ENCODE peak calls at places on chromosomes 5 and 9, in ten cellular contexts. L, S, I, M, Q, C, U, P, E and J are unnamed samples.

GRCh38 chr5:946720-947625 is 54.3 kb downstream of the TRIP13 start:
- DNase-seq in L (no peak), S (peak; percentile 17), I (peak; percentile 48), M (no peak), Q (no peak), C (no peak), U (no peak), P (no peak), E (no peak), J (no peak)

GRCh38 chr5:143402464-143403356 is 776 bp downstream of the NR3C1 start:
- DNase-seq in L (no peak), S (peak; percentile 75), I (peak; percentile 86), M (peak; percentile 58), Q (peak; percentile 43), C (peak; percentile 76), U (peak; percentile 85), P (peak; percentile 39), E (peak; percentile 43), J (peak; percentile 86)

GRCh38 chr5:166022065-166022464 is 2269.4 kb upstream of the WWC1 start:
- DNase-seq in L (no peak), S (no peak), I (no peak), M (no peak), Q (no peak), C (no peak), U (no peak), P (no peak), E (no peak), J (no peak)

GRCh38 chr9:15253197-15253596 is 53.8 kb downstream of the TTC39B start:
- DNase-seq in L (no peak), S (no peak), I (no peak), M (no peak), Q (no peak), C (no peak), U (no peak), P (no peak), E (peak; percentile 47), J (no peak)

GRCh38 chr5:145681216-145681615 is 153.9 kb downstream of the PRELID2 start:
- DNase-seq in L (no peak), S (no peak), I (no peak), M (no peak), Q (no peak), C (no peak), U (no peak), P (no peak), E (no peak), J (no peak)

GRCh38 chr5:124235576-124235975 is 510.9 kb downstream of the ZNF608 start:
- DNase-seq in L (no peak), S (no peak), I (no peak), M (no peak), Q (no peak), C (no peak), U (no peak), P (peak; percentile 66), E (no peak), J (no peak)

GRCh38 chr5:66989286-66989685 is 207.3 kb downstream of the CD180 start:
- DNase-seq in L (no peak), S (no peak), I (no peak), M (no peak), Q (no peak), C (no peak), U (no peak), P (no peak), E (no peak), J (no peak)

GRCh38 chr5:11904270-11904906 is at the start of gene CTNND2:
- DNase-seq in L (no peak), S (no peak), I (no peak), M (peak; percentile 37), Q (peak; percentile 50), C (peak; percentile 8), U (no peak), P (peak; percentile 85), E (no peak), J (peak; percentile 4)

DNA sequence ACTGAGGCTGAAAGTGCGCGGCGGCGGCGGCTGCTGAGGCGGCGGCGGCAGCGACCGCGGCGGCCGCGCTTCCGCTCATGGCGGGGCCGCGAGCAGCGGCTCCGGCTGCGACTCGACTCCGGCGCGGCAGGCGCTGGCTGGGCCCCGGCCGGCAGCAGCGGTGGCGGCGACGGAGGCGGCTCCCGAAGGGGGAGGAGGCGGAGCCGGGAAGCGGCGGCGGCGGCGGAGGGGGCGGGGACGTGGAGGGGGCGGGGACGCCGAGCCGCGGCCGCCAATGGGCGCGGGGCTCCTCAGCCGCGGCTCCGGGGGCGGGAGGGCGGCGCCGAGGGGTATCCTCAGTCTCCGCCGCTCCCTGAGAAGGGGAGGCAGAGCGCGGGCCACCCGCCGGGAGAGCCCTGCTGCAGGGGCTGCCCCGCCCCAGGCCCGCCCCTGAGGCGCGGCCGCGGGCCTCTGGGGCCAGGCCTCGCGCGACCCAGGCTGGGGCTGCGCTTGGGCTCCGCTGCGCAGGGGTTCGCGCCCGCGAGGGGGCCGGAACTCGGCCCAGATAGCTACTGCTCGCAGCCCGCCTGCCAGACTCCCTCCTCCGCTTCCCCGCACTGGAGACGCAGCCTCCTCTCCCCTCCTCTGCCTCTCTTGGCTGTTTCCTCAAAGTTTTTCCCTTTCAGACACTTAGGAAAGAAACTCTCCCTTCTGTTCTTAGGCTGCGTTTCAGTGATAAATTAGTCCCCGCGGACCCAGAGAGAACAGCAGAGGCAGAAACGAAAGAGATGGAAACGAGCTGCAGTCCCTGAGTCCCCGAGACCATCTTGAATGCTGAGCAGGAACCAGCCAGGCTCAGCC is 85.0 kb upstream of the MELK start:
- DNase-seq in L (peak; percentile 49), S (peak; percentile 90), I (peak; percentile 95), M (peak; percentile 86), Q (peak; percentile 88), C (peak; percentile 97), U (peak; percentile 95), P (peak; percentile 83), E (peak; percentile 86), J (peak; percentile 90)
- TF ChIP-seq CTCF in L (no peak), S (peak; percentile 34), I (peak; percentile 3), M (no peak), Q (no peak), C (no peak), U (peak; percentile 21), P (no peak), E (no peak), J (no peak)

DNA sequence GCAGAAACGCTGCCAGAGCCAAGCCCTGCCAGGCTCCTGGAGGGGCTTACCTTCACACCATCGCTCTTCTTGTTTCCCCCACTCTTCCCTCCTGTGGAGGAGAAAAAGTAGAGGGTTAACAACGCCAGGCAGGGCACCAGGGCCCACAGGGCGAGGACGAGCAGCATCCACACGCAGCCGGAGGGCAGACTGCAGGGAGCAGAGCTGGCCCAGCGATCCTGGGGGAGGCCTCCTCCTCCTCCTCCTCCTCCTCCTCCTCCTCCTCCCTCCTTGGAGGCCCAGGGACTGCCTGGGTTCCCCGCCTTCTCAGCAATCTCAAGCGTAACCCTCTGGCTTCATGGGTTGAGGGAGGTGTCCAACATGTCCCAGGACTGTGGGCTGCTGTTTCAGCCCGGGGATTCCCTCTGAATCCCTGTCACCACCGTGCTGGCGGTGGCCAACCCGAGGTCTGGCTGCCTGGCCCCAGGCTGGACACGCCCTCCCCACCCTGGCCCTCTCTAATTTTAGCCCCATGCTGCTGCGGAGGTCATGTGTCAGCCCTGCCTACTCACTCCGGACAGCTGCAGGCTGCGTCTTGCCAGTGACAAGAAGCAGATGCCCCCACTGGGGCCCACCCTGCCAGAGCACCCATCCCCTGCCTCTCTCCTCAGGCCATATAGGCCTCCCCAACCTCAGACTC is 44.3 kb downstream of the CAMK2A start:
- DNase-seq in L (no peak), S (peak; percentile 27), I (peak; percentile 95), M (no peak), Q (no peak), C (no peak), U (no peak), P (no peak), E (peak; percentile 53), J (no peak)
- TF ChIP-seq CTCF in L (no peak), S (no peak), I (no peak), M (no peak), Q (no peak), C (no peak), U (no peak), P (no peak), E (no peak), J (no peak)

GRCh38 chr9:108396193-108396592 is 459.6 kb downstream of the ACTL7B start:
- DNase-seq in L (no peak), S (no peak), I (no peak), M (no peak), Q (no peak), C (no peak), U (no peak), P (no peak), E (no peak), J (no peak)

GRCh38 chr9:108397286-108397685 is 458.5 kb downstream of the ACTL7B start:
- DNase-seq in L (no peak), S (no peak), I (no peak), M (no peak), Q (no peak), C (no peak), U (no peak), P (no peak), E (no peak), J (no peak)

GRCh38 chr9:108396618-108397017 is 459.2 kb downstream of the ACTL7B start:
- DNase-seq in L (no peak), S (no peak), I (no peak), M (no peak), Q (no peak), C (no peak), U (no peak), P (no peak), E (no peak), J (no peak)

GRCh38 chr9:108394726-108395125 is 461.1 kb downstream of the ACTL7B start:
- DNase-seq in L (no peak), S (no peak), I (no peak), M (no peak), Q (no peak), C (no peak), U (no peak), P (no peak), E (no peak), J (no peak)

DNA sequence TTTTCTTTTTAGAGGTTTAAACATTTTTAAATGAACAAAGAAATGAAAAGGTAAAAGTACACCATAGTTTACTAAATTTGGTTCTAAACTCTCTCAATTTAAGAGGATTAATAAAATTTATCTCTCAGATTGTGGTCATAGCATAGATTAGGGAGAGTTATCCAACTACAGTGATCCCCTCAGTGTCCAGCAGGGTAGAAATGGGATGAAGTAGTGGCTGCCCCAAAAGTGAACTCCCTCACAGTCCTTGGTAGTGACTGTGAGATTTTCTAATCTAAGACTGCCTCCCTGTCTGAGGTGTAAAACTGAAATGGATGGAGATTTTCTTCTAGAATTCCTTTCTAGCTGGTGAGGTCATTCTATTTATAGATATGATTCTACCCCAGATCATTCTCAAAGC is 455.5 kb downstream of the ACTL7B start:
- DNase-seq in L (no peak), S (no peak), I (no peak), M (no peak), Q (no peak), C (no peak), U (no peak), P (no peak), E (no peak), J (no peak)
- TF ChIP-seq CTCF in L (no peak), S (no peak), I (no peak), M (no peak), Q (no peak), C (no peak), U (no peak), P (no peak), E (peak; percentile 22), J (no peak)

DNA sequence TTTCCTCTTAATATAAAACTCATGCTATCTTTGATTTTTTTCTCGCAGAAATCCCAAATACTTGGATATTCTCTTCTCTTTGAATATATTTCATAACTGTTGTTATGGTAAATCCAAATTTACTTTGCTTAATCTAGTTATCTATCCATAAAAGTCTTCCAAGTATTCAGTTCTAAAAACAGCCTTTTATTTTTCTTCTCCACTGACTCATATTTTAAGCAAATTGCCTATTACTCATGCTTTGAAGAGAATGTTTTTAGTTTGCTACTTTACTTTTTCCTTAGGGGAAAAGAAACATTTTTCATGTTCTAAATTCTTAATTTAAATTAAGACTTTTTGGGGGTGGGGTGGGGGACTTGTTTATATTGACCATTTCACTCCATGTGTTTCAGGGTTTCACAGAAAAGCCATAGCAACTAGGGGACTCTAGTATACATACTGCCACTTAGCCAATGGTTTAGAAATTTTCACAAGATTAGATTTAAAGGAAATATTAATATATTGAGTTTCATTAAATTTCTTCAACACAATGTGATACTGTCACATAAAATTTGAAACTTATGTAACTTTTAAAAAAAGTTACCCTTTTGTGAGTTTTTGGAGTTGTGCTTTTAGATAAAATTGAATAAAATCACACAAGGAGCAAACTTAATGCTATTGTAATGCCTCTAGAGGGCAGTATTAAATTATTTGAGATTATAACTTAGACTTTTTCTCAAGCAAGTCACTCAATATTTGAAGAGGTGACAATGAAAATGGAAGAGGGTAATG is 545.8 kb upstream of the ARRDC3 start:
- DNase-seq in L (no peak), S (no peak), I (no peak), M (no peak), Q (no peak), C (no peak), U (no peak), P (no peak), E (peak; percentile 31), J (no peak)
- TF ChIP-seq CTCF in L (peak; percentile 22), S (peak; percentile 20), I (peak; percentile 24), M (no peak), Q (peak; percentile 61), C (peak; percentile 38), U (no peak), P (peak; percentile 66), E (peak; percentile 51), J (no peak)